ENCODE peak calls at places on chromosomes 2 and 18, in ten cellular contexts. T is ovary, O is HCT116, C is upper lobe of right lung, Z is PC-3, N is kidney, F is cardiac muscle cell, B is nephron progenitor cell, R is NB4, A is omental fat pad. J is an unnamed sample.

GRCh38 chr2:118310878-118311442 is 222.7 kb downstream of the INSIG2 start:
- DNase-seq in T (no peak), O (no peak), C (no peak), Z (no peak), N (peak), F (peak), B (no peak), R (no peak), A (no peak), J (no peak)

GRCh38 chr18:12038661-12039417 is 54.8 kb upstream of the ANKRD62 start:
- DNase-seq in T (peak), O (peak), C (peak), Z (peak), N (peak), F (peak), B (peak), R (peak), A (peak), J (peak)

GRCh38 chr2:68240446-68240845 is 11.9 kb downstream of the PPP3R1 start:
- DNase-seq in T (no peak), O (no peak), C (no peak), Z (no peak), N (no peak), F (no peak), B (no peak), R (no peak), A (no peak), J (no peak)

GRCh38 chr2:70785137-70785911 is 5.1 kb downstream of the FIGLA start:
- DNase-seq in T (no peak), O (peak), C (no peak), Z (peak), N (no peak), F (peak), B (peak), R (peak), A (no peak), J (peak)

GRCh38 chr2:38708900-38709321 is 42.2 kb downstream of the SRSF7 start:
- DNase-seq in T (no peak), O (no peak), C (no peak), Z (no peak), N (no peak), F (no peak), B (no peak), R (no peak), A (no peak), J (no peak)

GRCh38 chr2:129337076-129337475 is 642.4 kb upstream of the RAB6C start:
- DNase-seq in T (no peak), O (no peak), C (no peak), Z (no peak), N (no peak), F (no peak), B (no peak), R (no peak), A (no peak), J (no peak)

GRCh38 chr2:109356251-109357035 is 227.4 kb downstream of the SH3RF3 start:
- DNase-seq in T (no peak), O (no peak), C (no peak), Z (no peak), N (no peak), F (no peak), B (no peak), R (no peak), A (no peak), J (no peak)

GRCh38 chr2:44825702-44826101 is 115.8 kb upstream of the SIX3 start:
- DNase-seq in T (no peak), O (no peak), C (no peak), Z (no peak), N (no peak), F (no peak), B (no peak), R (peak), A (no peak), J (no peak)

GRCh38 chr2:134737671-134738070 is 18.9 kb upstream of the TMEM163 start:
- DNase-seq in T (no peak), O (no peak), C (no peak), Z (peak), N (no peak), F (no peak), B (no peak), R (no peak), A (no peak), J (no peak)

GRCh38 chr2:113169002-113169530 is 4.7 kb upstream of the PSD4 start:
- DNase-seq in T (no peak), O (no peak), C (no peak), Z (no peak), N (no peak), F (no peak), B (no peak), R (peak), A (no peak), J (no peak)

GRCh38 chr2:68279691-68280090 is 27.4 kb upstream of the PPP3R1 start:
- DNase-seq in T (no peak), O (no peak), C (no peak), Z (no peak), N (no peak), F (no peak), B (no peak), R (no peak), A (no peak), J (no peak)

GRCh38 chr2:44974064-44974715 is 32.7 kb downstream of the SIX3 start:
- DNase-seq in T (no peak), O (peak), C (no peak), Z (peak), N (no peak), F (peak), B (no peak), R (peak), A (no peak), J (no peak)

GRCh38 chr2:49687873-49688272 is 533.6 kb upstream of the FSHR start:
- DNase-seq in T (no peak), O (no peak), C (no peak), Z (peak), N (no peak), F (peak), B (no peak), R (peak), A (no peak), J (no peak)

GRCh38 chr2:156818944-156819343 is 382.8 kb downstream of the GPD2 start:
- DNase-seq in T (no peak), O (no peak), C (no peak), Z (no peak), N (no peak), F (peak), B (no peak), R (no peak), A (no peak), J (no peak)

GRCh38 chr18:77870894-77871293 is 621.2 kb downstream of the GALR1 start:
- DNase-seq in T (no peak), O (no peak), C (no peak), Z (no peak), N (peak), F (no peak), B (no peak), R (no peak), A (no peak), J (no peak)

DNA sequence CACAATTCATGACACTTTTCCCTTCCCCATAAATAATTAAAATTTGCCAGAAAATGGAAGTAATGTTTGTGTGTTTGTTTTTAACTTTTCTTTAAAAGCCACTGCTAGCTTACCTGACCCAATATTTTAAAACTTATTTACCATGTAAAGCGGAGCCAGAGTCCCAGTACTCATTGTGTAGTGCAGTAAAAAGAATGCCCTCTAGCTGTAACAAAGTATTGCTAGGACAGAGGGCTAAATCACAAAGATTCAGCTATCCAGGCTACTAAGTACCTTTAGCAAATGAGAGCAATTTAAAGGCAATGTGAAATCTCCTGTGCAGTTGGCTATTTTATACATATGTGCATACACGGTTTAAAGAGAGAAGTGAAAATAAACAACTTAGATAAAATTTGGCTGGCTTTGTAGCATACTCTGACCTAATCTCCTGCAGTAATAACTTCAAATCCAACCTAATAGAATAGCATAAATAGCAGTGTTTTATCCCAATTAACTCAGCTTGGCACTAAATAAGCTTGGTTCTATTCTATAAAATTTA is 997.4 kb upstream of the PIK3C3 start:
- DNase-seq in T (no peak), O (no peak), C (no peak), Z (no peak), N (no peak), F (no peak), B (no peak), R (no peak), A (no peak), J (no peak)
- TF ChIP-seq CTCF in T (no peak), O (no peak), C (no peak), Z (no peak), N (peak), F (peak), B (no peak), R (no peak), A (no peak), J (no peak)

DNA sequence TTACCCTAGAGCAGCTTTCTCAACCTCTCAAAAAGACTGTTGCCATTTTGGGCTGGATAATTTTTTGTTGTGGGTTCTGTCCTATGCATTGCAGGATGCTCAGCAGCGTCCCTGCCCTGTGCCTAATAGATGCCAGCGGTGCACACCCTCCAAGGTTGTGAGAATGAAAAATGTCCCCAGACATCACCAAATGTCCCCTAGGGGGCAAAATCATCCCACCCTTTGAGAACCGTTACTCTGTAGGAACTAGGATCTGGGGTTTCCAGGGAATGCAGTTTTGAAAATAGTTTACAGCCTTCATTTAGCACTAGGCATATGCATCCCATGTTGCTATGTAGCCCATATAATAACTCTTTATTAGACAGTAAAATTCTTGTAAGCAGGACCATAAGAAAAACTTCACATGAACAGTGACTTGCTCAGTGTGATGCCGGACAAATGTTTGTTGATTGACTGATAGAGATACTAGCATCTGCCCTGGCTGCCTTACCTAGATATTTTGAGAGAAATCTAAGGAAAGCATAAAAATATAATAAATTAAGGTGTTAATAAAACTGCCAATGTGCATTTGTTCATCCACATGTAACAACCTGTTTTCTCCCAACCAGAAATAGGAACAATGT is 79.2 kb upstream of the EPC2 start:
- DNase-seq in T (no peak), O (no peak), C (no peak), Z (peak), N (no peak), F (peak), B (no peak), R (peak), A (no peak), J (no peak)
- TF ChIP-seq CTCF in T (no peak), O (no peak), C (peak), Z (peak), N (no peak), F (peak), B (peak), R (peak), A (no peak), J (no peak)

GRCh38 chr2:101988541-101988940 is 3.2 kb upstream of the IL1R2 start:
- DNase-seq in T (no peak), O (no peak), C (no peak), Z (no peak), N (no peak), F (no peak), B (no peak), R (no peak), A (no peak), J (no peak)

GRCh38 chr2:101995019-101995418 is 3.3 kb downstream of the IL1R2 start:
- DNase-seq in T (no peak), O (no peak), C (no peak), Z (no peak), N (no peak), F (no peak), B (no peak), R (no peak), A (no peak), J (no peak)

GRCh38 chr2:101993772-101994171 is 2.0 kb downstream of the IL1R2 start:
- DNase-seq in T (no peak), O (no peak), C (no peak), Z (no peak), N (no peak), F (no peak), B (no peak), R (no peak), A (no peak), J (no peak)

GRCh38 chr2:101989740-101990460 is 1.9 kb upstream of the IL1R2 start:
- DNase-seq in T (no peak), O (no peak), C (no peak), Z (no peak), N (no peak), F (no peak), B (no peak), R (no peak), A (no peak), J (no peak)

DNA sequence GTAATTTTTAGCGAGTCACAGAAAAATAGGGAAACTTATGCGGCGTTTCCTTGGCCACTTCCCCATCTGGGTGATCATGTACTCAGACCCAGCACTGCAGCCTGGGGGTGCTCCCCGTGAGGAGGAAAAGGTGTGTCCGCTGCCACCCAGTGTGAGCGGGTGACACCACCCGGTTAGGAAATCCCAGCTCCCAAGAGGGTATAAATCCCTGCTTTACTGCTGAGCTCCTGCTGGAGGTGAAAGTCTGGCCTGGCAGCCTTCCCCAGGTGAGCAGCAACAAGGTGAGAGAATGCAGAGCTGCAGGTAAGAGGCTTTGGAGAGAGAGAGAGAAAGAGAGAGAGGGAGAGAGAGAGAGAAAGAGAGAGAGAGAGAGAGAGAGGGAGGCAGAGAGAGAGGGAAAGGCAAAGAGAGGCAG is at the start of gene IL1R2:
- DNase-seq in T (no peak), O (no peak), C (peak), Z (peak), N (no peak), F (no peak), B (no peak), R (peak), A (no peak), J (no peak)
- TF ChIP-seq CTCF in T (no peak), O (no peak), C (no peak), Z (no peak), N (no peak), F (no peak), B (no peak), R (no peak), A (no peak), J (no peak)

DNA sequence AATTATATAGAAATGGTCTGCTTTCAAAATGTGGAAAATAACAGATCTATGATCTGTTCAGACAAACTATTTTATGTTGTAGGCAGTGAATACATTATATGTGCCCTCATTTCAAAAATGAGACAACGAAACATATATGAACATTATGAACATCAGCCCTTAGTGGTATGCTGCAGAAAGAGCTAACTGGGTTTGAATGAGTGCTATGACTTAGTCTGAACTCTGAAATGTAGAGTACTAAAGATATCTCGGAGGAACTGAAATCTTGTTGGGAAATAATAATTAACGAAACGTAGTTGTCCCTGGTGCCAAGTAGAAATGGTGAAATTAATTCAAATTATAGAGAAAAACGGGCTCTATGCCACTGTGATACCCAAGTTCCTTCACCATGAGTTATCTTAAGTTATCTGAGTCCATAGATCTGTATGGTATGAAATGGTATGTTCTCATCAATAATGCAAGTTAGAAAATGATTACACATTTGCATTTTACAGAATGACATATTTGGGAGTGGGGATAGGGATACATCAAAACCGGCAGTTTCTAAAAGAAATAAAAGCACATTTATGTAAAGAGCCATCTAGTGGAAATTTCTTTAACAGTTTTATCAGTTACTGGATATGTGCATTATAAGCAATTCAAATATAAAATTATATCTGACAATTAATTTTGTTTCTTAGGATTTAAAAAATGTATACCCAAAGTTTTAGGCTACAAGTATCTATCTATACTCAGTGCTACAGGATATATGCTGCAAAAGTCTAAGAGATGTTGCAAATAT is 26.7 kb downstream of the STARD6 start:
- DNase-seq in T (no peak), O (no peak), C (no peak), Z (peak), N (no peak), F (no peak), B (no peak), R (no peak), A (no peak), J (no peak)
- TF ChIP-seq CTCF in T (no peak), O (no peak), C (peak), Z (no peak), N (no peak), F (peak), B (no peak), R (no peak), A (no peak), J (no peak)

DNA sequence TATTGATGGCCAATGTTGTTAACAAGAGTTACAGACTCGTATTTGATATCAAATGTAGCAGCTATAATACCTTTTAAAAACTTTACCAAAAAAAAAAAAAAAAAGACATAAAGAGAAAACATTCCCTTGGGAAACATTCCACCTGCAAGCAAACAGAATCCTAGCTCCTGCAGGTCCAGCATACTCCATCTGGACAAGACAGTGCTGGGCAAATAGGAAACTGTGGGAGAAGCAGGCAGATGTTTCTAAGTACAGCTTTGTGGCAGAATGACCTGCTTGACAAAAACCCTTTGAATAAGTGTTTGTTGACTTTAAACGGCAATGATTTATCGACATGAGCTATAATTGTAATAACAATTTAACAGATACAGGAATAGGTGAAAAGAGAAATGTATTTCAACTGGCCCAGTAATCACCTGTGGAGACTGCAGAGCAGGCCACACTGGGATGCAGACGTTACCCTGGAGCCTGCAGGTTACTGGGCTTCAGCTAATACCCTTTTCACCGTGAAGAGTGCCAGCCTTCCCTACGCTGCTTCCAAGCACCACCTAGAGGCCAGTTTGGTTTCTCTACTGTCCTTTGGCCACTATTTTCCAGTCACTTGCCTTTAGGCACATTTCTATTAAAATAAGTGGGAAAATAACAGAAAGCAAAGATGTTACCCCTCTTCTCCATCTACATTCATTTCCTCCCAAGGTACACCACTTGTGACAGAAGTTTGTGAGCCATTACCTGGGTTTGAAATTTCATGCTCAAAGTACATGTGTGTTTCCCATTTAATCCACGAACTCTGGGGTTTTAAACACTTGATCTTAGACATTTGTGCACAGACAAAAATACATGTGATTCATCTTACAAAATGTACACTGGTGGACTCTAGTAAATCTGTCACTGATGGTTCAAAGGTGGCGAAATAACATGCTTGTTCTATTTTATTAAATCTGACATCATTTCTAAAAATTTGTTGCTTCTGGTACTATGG is 96.9 kb upstream of the ZNF397 start:
- DNase-seq in T (peak), O (peak), C (no peak), Z (peak), N (no peak), F (peak), B (peak), R (peak), A (no peak), J (peak)
- TF ChIP-seq CTCF in T (peak), O (peak), C (peak), Z (peak), N (peak), F (peak), B (peak), R (peak), A (no peak), J (peak)

GRCh38 chr2:136000502-136000901 is 15.1 kb upstream of the DARS1 start:
- DNase-seq in T (no peak), O (no peak), C (no peak), Z (no peak), N (no peak), F (no peak), B (no peak), R (no peak), A (no peak), J (no peak)

GRCh38 chr2:135998842-135999241 is 13.4 kb upstream of the DARS1 start:
- DNase-seq in T (no peak), O (no peak), C (no peak), Z (no peak), N (no peak), F (no peak), B (no peak), R (no peak), A (no peak), J (no peak)

GRCh38 chr2:135997380-135997779 is 12.0 kb upstream of the DARS1 start:
- DNase-seq in T (no peak), O (no peak), C (peak), Z (no peak), N (peak), F (no peak), B (peak), R (peak), A (no peak), J (peak)

GRCh38 chr2:136001147-136001546 is 15.7 kb upstream of the DARS1 start:
- DNase-seq in T (no peak), O (no peak), C (no peak), Z (no peak), N (no peak), F (no peak), B (no peak), R (no peak), A (no peak), J (no peak)

DNA sequence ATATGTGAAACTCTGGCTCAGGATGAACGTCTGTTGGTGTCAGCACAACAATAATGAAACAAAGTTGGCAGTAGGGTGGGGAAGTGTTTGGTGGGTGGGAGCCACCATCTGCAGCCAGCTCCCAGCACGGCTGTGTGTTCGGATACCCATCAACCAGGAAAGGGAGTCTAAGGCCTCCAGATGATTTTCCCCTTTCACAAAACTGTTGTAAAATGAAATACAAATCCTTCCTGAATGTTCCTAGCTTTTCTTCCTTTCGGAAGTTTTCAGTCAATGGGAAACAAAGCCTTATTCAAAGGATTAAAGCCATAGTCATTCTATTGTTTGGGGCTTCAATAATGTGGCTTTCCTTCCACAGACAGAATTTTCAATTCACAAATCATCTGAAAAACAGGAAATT is 14.5 kb upstream of the DARS1 start:
- DNase-seq in T (no peak), O (no peak), C (no peak), Z (no peak), N (no peak), F (no peak), B (no peak), R (no peak), A (no peak), J (no peak)
- TF ChIP-seq CTCF in T (no peak), O (no peak), C (no peak), Z (no peak), N (no peak), F (no peak), B (no peak), R (no peak), A (no peak), J (no peak)

J was measured in neural crest cell.